ENCODE peak calls at places on chromosomes 3 and 15, in five cellular contexts. D is activated CD8-positive, alpha-beta memory T cell treated with anti-CD3 and anti-CD28 coated beads for 24 hours; C is IMR-90; L is amniotic epithelial cell; S is uterus. T is an unnamed sample.

GRCh38 chr3:71728632-71729342 is 3.6 kb upstream of the EIF4E3 start:
- DNase-seq in D (no peak), C (no peak), S (no peak), L (no peak), T (no peak)

GRCh38 chr3:126394179-126394976 is at the start of gene CFAP100:
- DNase-seq in L (peak), C (peak), S (no peak), D (no peak), T (peak)

GRCh38 chr3:134364936-134365765 is 9.1 kb downstream of the AMOTL2 start:
- DNase-seq in S (no peak), L (no peak), D (no peak), C (no peak), T (peak)

GRCh38 chr15:23853291-23853690 is 166.2 kb upstream of the NDN start:
- DNase-seq in C (peak), S (no peak), L (peak), D (no peak), T (no peak)

GRCh38 chr3:187291512-187292132 is at the start of gene MASP1:
- DNase-seq in D (no peak), L (peak), C (peak), S (peak), T (peak)

GRCh38 chr3:14204605-14205284 is 26.1 kb downstream of the LSM3 start:
- DNase-seq in C (peak), L (peak), D (no peak), S (peak), T (peak)

GRCh38 chr15:42491540-42492225 is 742 bp upstream of the ZNF106 start:
- DNase-seq in D (no peak), L (peak), S (no peak), C (peak), T (peak)

GRCh38 chr3:157073810-157074209 is 86.1 kb downstream of the CCNL1 start:
- DNase-seq in C (peak), D (no peak), S (no peak), L (peak), T (peak)

GRCh38 chr15:78830514-78831228 is 19.4 kb upstream of the ADAMTS7 start:
- DNase-seq in S (no peak), L (no peak), C (no peak), D (peak), T (no peak)

GRCh38 chr3:59482684-59483083 is 432.9 kb upstream of the CFAP20DC start:
- DNase-seq in L (no peak), D (no peak), S (no peak), C (no peak), T (peak)

GRCh38 chr3:26437678-26438077 is 184.9 kb upstream of the LRRC3B start:
- DNase-seq in L (no peak), S (no peak), C (no peak), D (no peak), T (peak)

GRCh38 chr3:108394016-108394415 is 97.7 kb downstream of the HHLA2 start:
- DNase-seq in D (no peak), L (no peak), C (no peak), S (no peak), T (no peak)

GRCh38 chr15:100170673-100171210 is 171.0 kb downstream of the ADAMTS17 start:
- DNase-seq in C (no peak), D (peak), S (no peak), L (no peak), T (no peak)

GRCh38 chr3:39727415-39727814 is 82.0 kb upstream of the MYRIP start:
- DNase-seq in S (no peak), D (no peak), L (no peak), C (no peak), T (no peak)

GRCh38 chr3:43913036-43913435 is 222.3 kb downstream of the ABHD5 start:
- DNase-seq in S (no peak), D (no peak), L (no peak), C (no peak), T (no peak)

GRCh38 chr3:33660035-33660434 is 58.0 kb downstream of the CLASP2 start:
- DNase-seq in C (no peak), L (no peak), D (no peak), S (no peak), T (no peak)

GRCh38 chr3:140571836-140572235 is 106.0 kb upstream of the TRIM42 start:
- DNase-seq in L (no peak), C (no peak), D (no peak), S (no peak), T (no peak)

GRCh38 chr15:89101302-89102191 is 13.3 kb downstream of the ABHD2 start:
- DNase-seq in L (peak), D (no peak), S (peak), C (peak), T (peak)

GRCh38 chr15:55743615-55743978 is 645 bp upstream of the PRTG start:
- DNase-seq in S (no peak), C (no peak), L (no peak), D (no peak), T (no peak)

GRCh38 chr3:133457025-133457424 is 57.2 kb downstream of the BFSP2 start:
- DNase-seq in L (no peak), C (no peak), D (no peak), S (no peak), T (no peak)

GRCh38 chr3:193884652-193885051 is 251.3 kb upstream of the HES1 start:
- DNase-seq in S (no peak), C (no peak), L (no peak), D (no peak), T (no peak)

GRCh38 chr3:141268281-141268680 is 36.7 kb downstream of the PXYLP1 start:
- DNase-seq in S (no peak), L (no peak), D (no peak), C (no peak), T (no peak)

GRCh38 chr3:22091329-22091728 is 340.3 kb upstream of the ZNF385D start:
- DNase-seq in C (no peak), D (no peak), S (no peak), L (no peak), T (no peak)